ENCODE peak calls at places on chromosomes 11 and 22, in seven cellular contexts. N, H, Z, I, G, E and P are unnamed samples.

GRCh38 chr11:117638913-117639543 is 158.0 kb downstream of the DSCAML1 start:
- DNase-seq in H (no peak), Z (no peak), I (no peak), G (no peak), N (no peak), E (no peak), P (no peak)

GRCh38 chr11:26137651-26138050 is 194.3 kb upstream of the ANO3 start:
- DNase-seq in G (no peak), H (no peak), N (no peak), I (no peak), Z (peak; percentile 50), E (no peak), P (no peak)

GRCh38 chr11:45148276-45148675 is 1.8 kb downstream of the PRDM11 start:
- DNase-seq in H (no peak), Z (no peak), G (no peak), I (no peak), E (no peak), N (no peak), P (no peak)

GRCh38 chr22:48379371-48379770 is 1448.3 kb downstream of the BRD1 start:
- DNase-seq in G (no peak), N (no peak), H (no peak), E (no peak), I (no peak), Z (no peak), P (no peak)

GRCh38 chr11:67572747-67573419 is 10.7 kb upstream of the GSTP1 start:
- DNase-seq in I (peak; percentile 84), G (peak; percentile 84), N (peak; percentile 87), Z (peak; percentile 73), E (peak; percentile 67), H (peak; percentile 63), P (peak; percentile 84)

GRCh38 chr11:6888830-6889229 is 3.5 kb downstream of the OR2D2 start:
- DNase-seq in E (no peak), H (no peak), I (no peak), N (no peak), Z (no peak), G (no peak), P (no peak)

GRCh38 chr22:37374571-37374970 is 52.7 kb downstream of the ELFN2 start:
- DNase-seq in G (no peak), I (no peak), E (no peak), N (no peak), H (no peak), Z (no peak), P (no peak)

GRCh38 chr22:27372969-27373670 is 428.4 kb downstream of the MN1 start:
- DNase-seq in N (peak; percentile 94), I (peak; percentile 62), H (no peak), Z (no peak), E (peak; percentile 80), G (peak; percentile 91), P (peak; percentile 96)

GRCh38 chr22:22710719-22711531 is 66.5 kb downstream of the GGTLC2 start:
- DNase-seq in N (peak; percentile 70), G (peak; percentile 75), E (peak; percentile 69), H (peak; percentile 52), Z (peak; percentile 28), I (peak; percentile 71), P (peak; percentile 61)

GRCh38 chr22:30444632-30445437 is 19.3 kb downstream of the MTFP1 start:
- DNase-seq in N (peak; percentile 89), Z (peak; percentile 74), H (peak; percentile 53), I (peak; percentile 65), E (peak; percentile 76), G (peak; percentile 72), P (peak; percentile 82)
- H3K4me2 ChIP-seq in N (peak overlapping the region; percentile 67), Z (peak overlapping the region; percentile 13), H (peak overlapping the region; percentile 8), I (no peak overlapping the region), E (peak overlapping the region; percentile 47), G (peak overlapping the region; percentile 34), P (peak overlapping the region; percentile 41)

GRCh38 chr11:1734571-1735081 is 15.8 kb downstream of the IFITM10 start:
- DNase-seq in Z (no peak), I (no peak), N (no peak), G (no peak), E (no peak), H (no peak), P (no peak)
- TF ChIP-seq EZH2phosphoT487 in Z (no peak), I (no peak), N (no peak), G (no peak), E (no peak), H (no peak), P (no peak)

DNA sequence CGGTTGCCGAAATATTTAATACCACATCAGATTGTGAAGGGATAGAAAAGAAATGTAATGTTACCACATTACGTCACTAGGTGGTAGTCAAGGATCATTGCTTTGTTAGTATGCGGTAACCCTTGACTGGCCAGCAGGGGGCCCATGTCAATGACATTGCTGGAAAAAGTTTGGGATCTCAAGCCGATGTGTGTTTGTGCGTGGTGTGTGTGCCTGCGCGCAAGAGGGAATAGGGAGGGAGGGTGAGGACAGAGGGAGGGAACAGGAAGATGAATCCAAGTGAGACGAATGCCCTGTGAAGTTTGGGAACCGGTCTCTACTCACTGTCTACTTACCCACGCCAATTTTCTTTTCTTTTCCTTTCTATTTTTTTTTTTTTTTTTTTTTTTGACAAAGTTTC is 10.7 kb upstream of the MRGPRX2 start:
- DNase-seq in I (peak; percentile 87), Z (peak; percentile 94), G (peak; percentile 92), N (peak; percentile 95), E (peak; percentile 80), H (peak; percentile 80), P (peak; percentile 89)
- H3K4me3 ChIP-seq in I (peak overlapping the region; percentile 35), Z (peak overlapping the region; percentile 62), G (no peak overlapping the region), N (peak overlapping the region; percentile 15), E (no peak overlapping the region), H (peak overlapping the region; percentile 38), P (no peak overlapping the region)

DNA sequence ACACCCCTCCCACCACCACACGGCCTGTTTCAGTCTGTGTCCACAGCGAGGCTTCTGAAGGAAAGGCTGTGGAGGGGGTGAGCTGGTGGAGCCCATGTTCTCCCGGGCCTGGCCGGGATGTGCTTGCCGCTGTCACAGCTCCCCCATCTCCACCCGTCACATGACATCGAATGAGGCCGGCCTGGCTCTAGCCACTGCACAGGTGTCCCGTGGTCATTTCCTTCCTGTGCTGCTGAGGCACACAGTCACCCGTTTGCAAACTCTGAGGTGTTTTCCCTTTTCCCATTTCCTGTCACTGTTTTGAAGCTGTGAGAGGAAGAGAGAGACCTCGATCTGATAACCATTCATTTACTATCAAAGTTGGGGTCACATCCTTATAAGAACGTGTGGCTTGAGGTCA is 55.7 kb upstream of the CLDN5 start:
- DNase-seq in E (peak; percentile 57), N (no peak), G (no peak), Z (no peak), I (peak; percentile 25), H (peak; percentile 45), P (no peak)
- H3K4me2 ChIP-seq in E (peak overlapping the region; percentile 44), N (no peak overlapping the region), G (no peak overlapping the region), Z (no peak overlapping the region), I (peak overlapping the region; percentile 6), H (peak overlapping the region; percentile 47), P (no peak overlapping the region)